ENCODE peak calls at places on chromosomes 6 and 20, in nine cellular contexts. Q, P, H, V, E, W, F, Y and A are unnamed samples.

GRCh38 chr6:169902070-169902469 is 150.6 kb downstream of the ERMARD start:
- DNase-seq in W (no peak), F (no peak), Q (no peak), Y (no peak), P (no peak), H (no peak), E (peak), V (no peak), A (no peak)

GRCh38 chr6:160133441-160134336 is 12.1 kb downstream of the SLC22A1 start:
- DNase-seq in V (no peak), P (no peak), E (no peak), H (no peak), F (no peak), Q (no peak), Y (no peak), W (no peak), A (no peak)

GRCh38 chr6:112040933-112041332 is 13.0 kb upstream of the CCN6 start:
- DNase-seq in P (no peak), Q (no peak), F (no peak), W (no peak), H (no peak), V (no peak), Y (no peak), E (no peak), A (no peak)

GRCh38 chr20:32205502-32206382 is 1.8 kb downstream of the PLAGL2 start:
- DNase-seq in V (no peak), Q (no peak), Y (no peak), F (no peak), P (no peak), H (no peak), W (no peak), E (no peak), A (peak)

GRCh38 chr6:134647861-134648260 is 302.0 kb downstream of the ALDH8A1 start:
- DNase-seq in P (no peak), H (no peak), F (no peak), W (no peak), Y (no peak), Q (no peak), E (no peak), V (no peak), A (no peak)

GRCh38 chr6:26175428-26176181 is 88.4 kb downstream of the HFE start:
- DNase-seq in H (no peak), Q (no peak), W (no peak), V (no peak), F (peak), Y (peak), P (peak), E (no peak), A (peak)

GRCh38 chr6:18047406-18047805 is 60.0 kb upstream of the KIF13A start:
- DNase-seq in F (no peak), V (no peak), H (no peak), Q (no peak), W (no peak), Y (no peak), P (no peak), E (no peak), A (no peak)

GRCh38 chr6:41719796-41720620 is 15.4 kb downstream of the TFEB start:
- DNase-seq in Q (no peak), W (no peak), E (no peak), P (peak), F (no peak), Y (no peak), V (no peak), H (no peak), A (no peak)

GRCh38 chr20:20603339-20603990 is 109.0 kb downstream of the RALGAPA2 start:
- DNase-seq in F (no peak), Y (no peak), E (no peak), V (no peak), P (no peak), Q (no peak), W (no peak), H (no peak), A (no peak)

GRCh38 chr6:169725270-169726048 is 1.2 kb upstream of the PHF10 start:
- DNase-seq in Q (peak), E (peak), Y (peak), F (peak), W (peak), H (no peak), V (peak), P (peak), A (peak)

GRCh38 chr6:14726816-14727493 is 518.9 kb upstream of the JARID2 start:
- DNase-seq in W (no peak), Q (no peak), E (no peak), V (no peak), H (no peak), P (no peak), Y (no peak), F (no peak), A (no peak)

GRCh38 chr6:44115866-44116265 is 11.4 kb downstream of the MRPL14 start:
- DNase-seq in Q (no peak), P (no peak), E (no peak), F (no peak), Y (no peak), V (no peak), W (no peak), H (peak), A (no peak)

GRCh38 chr6:87908978-87909802 is 138.5 kb upstream of the SPACA1 start:
- DNase-seq in F (no peak), V (no peak), H (no peak), W (no peak), Y (no peak), Q (no peak), P (no peak), E (no peak), A (no peak)

GRCh38 chr20:11323821-11324220 is 593.9 kb upstream of the BTBD3 start:
- DNase-seq in F (no peak), W (no peak), E (no peak), V (no peak), P (no peak), Q (no peak), Y (no peak), H (no peak), A (no peak)

GRCh38 chr6:108837236-108837971 is 10.8 kb upstream of the ARMC2 start:
- DNase-seq in H (no peak), V (no peak), F (no peak), W (no peak), E (no peak), P (no peak), Q (no peak), Y (no peak), A (peak)

GRCh38 chr6:132412656-132413500 is 11.6 kb upstream of the MOXD1 start:
- DNase-seq in V (no peak), E (no peak), F (no peak), H (no peak), Y (no peak), W (no peak), Q (no peak), P (no peak), A (no peak)

GRCh38 chr6:113862112-113862511 is 5.0 kb downstream of the MARCKS start:
- DNase-seq in V (no peak), Y (no peak), H (no peak), W (no peak), F (no peak), Q (no peak), E (no peak), P (no peak), A (no peak)

GRCh38 chr6:156857573-156857972 is 80.4 kb downstream of the ARID1B start:
- DNase-seq in Y (no peak), P (no peak), W (no peak), Q (no peak), F (no peak), E (no peak), H (no peak), V (no peak), A (no peak)

GRCh38 chr6:71410164-71410566 is 121.6 kb downstream of the OGFRL1 start:
- DNase-seq in H (no peak), Q (no peak), W (no peak), V (no peak), Y (peak), E (no peak), F (no peak), P (no peak), A (no peak)

GRCh38 chr6:167487706-167488664 is 163.1 kb downstream of the TTLL2 start:
- DNase-seq in E (peak), W (no peak), Y (no peak), F (no peak), P (no peak), H (no peak), V (no peak), Q (no peak), A (no peak)

GRCh38 chr20:45828589-45828988 is 1.5 kb upstream of the TNNC2 start:
- DNase-seq in Y (no peak), H (no peak), W (no peak), E (no peak), V (no peak), P (no peak), F (no peak), Q (no peak), A (no peak)

GRCh38 chr6:158608221-158608620 is 36.3 kb downstream of the DYNLT1 start:
- DNase-seq in F (no peak), E (no peak), Q (no peak), Y (no peak), V (no peak), P (no peak), W (no peak), H (no peak), A (no peak)

GRCh38 chr6:167746377-167747151 is 80.1 kb upstream of the AFDN start:
- DNase-seq in Q (no peak), H (no peak), P (no peak), Y (no peak), V (no peak), F (no peak), W (peak), E (peak), A (no peak)

GRCh38 chr6:44653761-44654218 is 266.3 kb downstream of the CDC5L start:
- DNase-seq in Q (no peak), F (no peak), E (no peak), V (no peak), P (no peak), W (no peak), H (no peak), Y (no peak), A (no peak)

GRCh38 chr20:50859161-50859560 is 64.3 kb downstream of the BCAS4 start:
- DNase-seq in W (no peak), Y (no peak), P (no peak), F (no peak), V (no peak), E (no peak), Q (no peak), H (no peak), A (no peak)

GRCh38 chr20:23287366-23288190 is 63.0 kb upstream of the NXT1 start:
- DNase-seq in Y (no peak), W (no peak), F (no peak), P (no peak), E (peak), Q (no peak), V (no peak), H (no peak), A (no peak)
- TF ChIP-seq POLR2A in Y (no peak), W (no peak), F (no peak), P (no peak), E (no peak), Q (no peak), V (no peak), H (no peak), A (no peak)

GRCh38 chr6:42782689-42783176 is 881 bp downstream of the BICRAL start:
- DNase-seq in P (peak), F (peak), E (peak), W (peak), H (peak), Y (peak), Q (peak), V (peak), A (peak)
- TF ChIP-seq POLR2A in P (peak), F (peak), E (peak), W (peak), H (no peak), Y (peak), Q (peak), V (no peak), A (no peak)

GRCh38 chr6:75204222-75204958 is 1.5 kb downstream of the COL12A1 start:
- DNase-seq in F (peak), Q (peak), H (peak), Y (peak), W (peak), E (peak), V (peak), P (peak), A (peak)

GRCh38 chr6:75204959-75205775 is 686 bp downstream of the COL12A1 start:
- DNase-seq in P (peak), H (peak), E (peak), Q (peak), W (no peak), F (no peak), V (peak), Y (peak), A (no peak)

GRCh38 chr6:75207211-75207984 is 1.5 kb upstream of the COL12A1 start:
- DNase-seq in F (no peak), H (no peak), P (no peak), V (no peak), E (peak), W (no peak), Y (no peak), Q (peak), A (no peak)

GRCh38 chr6:75206338-75207210 is 721 bp upstream of the COL12A1 start:
- DNase-seq in H (no peak), E (peak), Q (peak), F (no peak), P (no peak), Y (no peak), W (no peak), V (no peak), A (no peak)

DNA sequence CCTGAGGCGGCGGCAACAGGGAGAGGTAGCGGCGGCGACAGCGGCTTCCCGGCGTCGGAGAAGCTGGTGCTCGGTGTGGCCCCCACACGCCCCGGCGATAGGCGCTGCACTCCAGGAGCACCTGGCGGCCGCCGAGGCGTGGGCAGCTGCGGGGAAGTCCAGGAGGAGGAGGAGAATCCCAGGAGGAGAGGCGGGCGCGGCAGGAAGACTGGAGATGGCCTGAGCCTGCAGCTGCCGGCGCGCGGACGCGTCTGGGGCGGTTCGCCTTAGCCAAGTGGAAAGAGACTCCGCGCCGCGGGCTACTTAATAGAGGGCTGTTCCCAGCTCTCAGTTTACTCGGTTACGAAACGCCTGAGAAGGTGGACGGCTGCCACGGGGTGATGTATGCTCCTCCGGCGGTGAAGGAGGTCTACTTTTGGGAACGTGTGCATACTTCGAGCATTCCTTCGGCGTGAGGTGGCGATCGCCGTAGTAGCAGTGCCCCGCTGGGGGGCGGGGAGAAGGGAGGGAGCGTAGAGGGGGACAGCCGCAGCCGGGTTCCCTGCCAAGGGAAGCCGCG is at the start of gene COL12A1:
- DNase-seq in W (no peak), P (peak), Y (peak), Q (peak), E (peak), H (peak), V (peak), F (no peak), A (peak)
- TF ChIP-seq POLR2A in W (no peak), P (peak), Y (no peak), Q (peak), E (peak), H (no peak), V (no peak), F (no peak), A (no peak)

GRCh38 chr6:29941476-29941875 is 856 bp upstream of the HLA-A start:
- DNase-seq in V (no peak), F (no peak), W (no peak), E (no peak), Q (no peak), P (no peak), H (no peak), Y (no peak), A (no peak)

GRCh38 chr6:29941916-29942274 is 437 bp upstream of the HLA-A start:
- DNase-seq in E (no peak), H (no peak), Y (no peak), Q (no peak), F (no peak), W (no peak), P (no peak), V (no peak), A (no peak)

GRCh38 chr6:29943053-29943966 is 978 bp downstream of the HLA-A start:
- DNase-seq in W (no peak), E (peak), V (no peak), P (peak), H (no peak), Y (no peak), F (no peak), Q (no peak), A (peak)

GRCh38 chr6:29941006-29941405 is 1.3 kb upstream of the HLA-A start:
- DNase-seq in E (no peak), W (no peak), V (no peak), H (no peak), F (no peak), Q (peak), Y (no peak), P (no peak), A (no peak)

DNA sequence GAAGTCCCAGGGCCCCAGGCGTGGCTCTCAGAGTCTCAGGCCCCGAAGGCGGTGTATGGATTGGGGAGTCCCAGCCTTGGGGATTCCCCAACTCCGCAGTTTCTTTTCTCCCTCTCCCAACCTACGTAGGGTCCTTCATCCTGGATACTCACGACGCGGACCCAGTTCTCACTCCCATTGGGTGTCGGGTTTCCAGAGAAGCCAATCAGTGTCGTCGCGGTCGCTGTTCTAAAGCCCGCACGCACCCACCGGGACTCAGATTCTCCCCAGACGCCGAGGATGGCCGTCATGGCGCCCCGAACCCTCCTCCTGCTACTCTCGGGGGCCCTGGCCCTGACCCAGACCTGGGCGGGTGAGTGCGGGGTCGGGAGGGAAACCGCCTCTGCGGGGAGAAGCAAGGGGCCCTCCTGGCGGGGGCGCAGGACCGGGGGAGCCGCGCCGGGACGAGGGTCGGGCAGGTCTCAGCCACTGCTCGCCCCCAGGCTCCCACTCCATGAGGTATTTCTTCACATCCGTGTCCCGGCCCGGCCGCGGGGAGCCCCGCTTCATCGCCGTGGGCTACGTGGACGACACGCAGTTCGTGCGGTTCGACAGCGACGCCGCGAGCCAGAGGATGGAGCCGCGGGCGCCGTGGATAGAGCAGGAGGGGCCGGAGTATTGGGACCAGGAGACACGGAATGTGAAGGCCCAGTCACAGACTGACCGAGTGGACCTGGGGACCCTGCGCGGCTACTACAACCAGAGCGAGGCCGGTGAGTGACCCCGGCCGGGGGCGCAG is at the start of gene HLA-A:
- DNase-seq in W (peak), H (peak), E (peak), V (peak), Q (peak), Y (peak), F (no peak), P (peak), A (peak)
- TF ChIP-seq POLR2A in W (peak), H (peak), E (peak), V (peak), Q (peak), Y (peak), F (no peak), P (peak), A (peak)

GRCh38 chr20:35454881-35455609 is at the start of gene CEP250:
- DNase-seq in W (peak), E (peak), H (peak), Q (peak), F (peak), Y (peak), V (peak), P (peak), A (peak)
- TF ChIP-seq POLR2A in W (no peak), E (peak), H (peak), Q (no peak), F (peak), Y (peak), V (no peak), P (no peak), A (peak)